ENCODE peak calls at places on chromosomes 3 and 15, in five cellular contexts. G is GM12865, A is kidney, Q is psoas muscle, H is astrocyte of the spinal cord. S is an unnamed sample.

GRCh38 chr3:57091471-57091870 is 31.0 kb downstream of the SPATA12 start:
- DNase-seq in G (no peak), A (no peak), Q (no peak), H (peak; percentile 74), S (peak; percentile 44)

GRCh38 chr15:84598993-84599392 is 1.8 kb upstream of the ZSCAN2 start:
- DNase-seq in G (peak; percentile 45), A (no peak), Q (no peak), H (peak; percentile 56), S (peak; percentile 75)

GRCh38 chr3:156175570-156175969 is 55.2 kb downstream of the KCNAB1 start:
- DNase-seq in G (no peak), A (no peak), Q (no peak), H (peak; percentile 75), S (peak; percentile 16)

GRCh38 chr3:52221563-52222318 is 3.7 kb downstream of the TLR9 start:
- DNase-seq in G (no peak), A (no peak), Q (no peak), H (no peak), S (peak; percentile 25)

GRCh38 chr15:64426845-64427465 is 33.4 kb upstream of the ZNF609 start:
- DNase-seq in G (peak; percentile 28), A (no peak), Q (no peak), H (peak; percentile 64), S (peak; percentile 79)

GRCh38 chr3:197028711-197029510 is 706 bp downstream of the MELTF start:
- DNase-seq in G (peak; percentile 69), A (no peak), Q (no peak), H (no peak), S (no peak)

GRCh38 chr3:178439504-178439903 is 96.7 kb upstream of the KCNMB2 start:
- DNase-seq in G (peak; percentile 30), A (no peak), Q (no peak), H (peak; percentile 67), S (peak; percentile 57)

GRCh38 chr15:49242820-49243219 is 72.8 kb downstream of the GALK2 start:
- DNase-seq in G (no peak), A (no peak), Q (peak; percentile 35), H (peak; percentile 91), S (peak; percentile 84)

GRCh38 chr3:196753201-196753600 is 13.5 kb downstream of the PAK2 start:
- DNase-seq in G (no peak), A (no peak), Q (no peak), H (no peak), S (no peak)

GRCh38 chr3:13557417-13557816 is 8.5 kb downstream of the FBLN2 start:
- DNase-seq in G (no peak), A (no peak), Q (peak; percentile 39), H (no peak), S (no peak)

GRCh38 chr15:98649621-98649995 is 1.3 kb downstream of the IGF1R start:
- DNase-seq in G (peak; percentile 36), A (peak; percentile 81), Q (peak; percentile 83), H (no peak), S (peak; percentile 29)

GRCh38 chr15:63072809-63073277 is 30.3 kb downstream of the TPM1 start:
- DNase-seq in G (no peak), A (no peak), Q (no peak), H (peak; percentile 45), S (no peak)

GRCh38 chr3:136883967-136884720 is 22.1 kb downstream of the NCK1 start:
- DNase-seq in G (no peak), A (no peak), Q (no peak), H (no peak), S (no peak)

GRCh38 chr15:50137330-50137761 is 18.3 kb upstream of the ATP8B4 start:
- DNase-seq in G (no peak), A (no peak), Q (no peak), H (peak; percentile 93), S (peak; percentile 65)

GRCh38 chr3:52225452-52226228 is at the start of gene TLR9:
- DNase-seq in G (peak; percentile 77), A (no peak), Q (peak; percentile 39), H (no peak), S (no peak)

GRCh38 chr3:40524222-40524570 is 564 bp upstream of the ZNF621 start:
- DNase-seq in G (no peak), A (no peak), Q (no peak), H (no peak), S (peak; percentile 26)

GRCh38 chr3:122415104-122415744 is 638 bp downstream of the WDR5B start:
- DNase-seq in G (peak; percentile 86), A (no peak), Q (peak; percentile 62), H (peak; percentile 52), S (peak; percentile 51)

GRCh38 chr3:187750513-187751123 is 5.3 kb upstream of the BCL6 start:
- DNase-seq in G (peak; percentile 30), A (no peak), Q (peak; percentile 69), H (peak; percentile 33), S (no peak)

GRCh38 chr3:111321786-111322185 is 220.2 kb upstream of the CD96 start:
- DNase-seq in G (no peak), A (no peak), Q (no peak), H (no peak), S (no peak)

GRCh38 chr15:32870240-32871033 is 152.6 kb downstream of the GREM1 start:
- DNase-seq in G (peak; percentile 65), A (no peak), Q (no peak), H (peak; percentile 98), S (peak; percentile 92)

GRCh38 chr3:149494759-149495580 is 20.5 kb downstream of the TM4SF4 start:
- DNase-seq in G (no peak), A (no peak), Q (no peak), H (peak; percentile 49), S (peak; percentile 66)

GRCh38 chr3:115156255-115156654 is 9.2 kb upstream of the ZBTB20 start:
- DNase-seq in G (no peak), A (no peak), Q (no peak), H (no peak), S (no peak)

GRCh38 chr3:49671291-49672288 is 2.6 kb upstream of the APEH start:
- DNase-seq in G (peak; percentile 83), A (peak; percentile 76), Q (peak; percentile 82), H (peak; percentile 57), S (peak; percentile 70)

GRCh38 chr15:63436872-63437375 is 55.3 kb upstream of the CA12 start:
- DNase-seq in G (peak; percentile 83), A (peak; percentile 93), Q (peak; percentile 90), H (peak; percentile 87), S (peak; percentile 89)

GRCh38 chr15:67838789-67839332 is 984 bp downstream of the RNU6-1 start:
- DNase-seq in G (no peak), A (peak; percentile 90), Q (peak; percentile 85), H (peak; percentile 25), S (peak; percentile 54)

GRCh38 chr15:60396964-60397771 is 618 bp downstream of the ANXA2 start:
- DNase-seq in G (peak; percentile 88), A (peak; percentile 87), Q (peak; percentile 90), H (peak; percentile 79), S (peak; percentile 73)

GRCh38 chr3:68448510-68449383 is 483.6 kb downstream of the TAFA4 start:
- DNase-seq in G (no peak), A (no peak), Q (no peak), H (no peak), S (no peak)

GRCh38 chr15:65377976-65378366 is at the start of gene IGDCC3:
- DNase-seq in G (no peak), A (no peak), Q (no peak), H (no peak), S (no peak)

GRCh38 chr3:27200721-27201434 is 168.3 kb downstream of the NEK10 start:
- DNase-seq in G (no peak), A (no peak), Q (no peak), H (no peak), S (no peak)

GRCh38 chr3:195077611-195078540 is 193.1 kb downstream of the XXYLT1 start:
- DNase-seq in G (no peak), A (peak; percentile 71), Q (peak; percentile 15), H (no peak), S (no peak)

GRCh38 chr15:44397869-44398268 is 29.6 kb upstream of the CTDSPL2 start:
- DNase-seq in G (no peak), A (no peak), Q (no peak), H (no peak), S (no peak)

GRCh38 chr3:29926391-29926790 is 645.5 kb downstream of the RBMS3 start:
- DNase-seq in G (no peak), A (no peak), Q (no peak), H (no peak), S (no peak)

GRCh38 chr3:14425574-14426304 is 23.3 kb downstream of the SLC6A6 start:
- DNase-seq in G (peak; percentile 84), A (no peak), Q (no peak), H (no peak), S (no peak)

GRCh38 chr3:11095932-11096265 is 58.4 kb upstream of the HRH1 start:
- DNase-seq in G (no peak), A (no peak), Q (no peak), H (no peak), S (peak; percentile 46)

GRCh38 chr3:117036259-117036799 is 326.8 kb downstream of the TUSC7 start:
- DNase-seq in G (no peak), A (no peak), Q (no peak), H (peak; percentile 61), S (peak; percentile 95)

GRCh38 chr3:94303897-94304296 is 241.0 kb downstream of the NSUN3 start:
- DNase-seq in G (no peak), A (no peak), Q (no peak), H (peak; percentile 24), S (peak; percentile 25)
- TF ChIP-seq CTCF in G (no peak), A (no peak), Q (no peak), H (peak; percentile 7), S (peak; percentile 26)

GRCh38 chr15:82537351-82537908 is 2.8 kb downstream of the RPS17 start:
- DNase-seq in G (no peak), A (no peak), Q (no peak), H (no peak), S (no peak)
- H3K4me3 ChIP-seq in G (peak overlapping the region; percentile 96), A (no peak overlapping the region), Q (peak overlapping the region; percentile 4), H (no peak overlapping the region), S (no peak overlapping the region)

GRCh38 chr15:101251830-101252820 is at the start of gene CHSY1:
- DNase-seq in G (peak; percentile 94), A (peak; percentile 97), Q (peak; percentile 97), H (peak; percentile 97), S (peak; percentile 95)
- TF ChIP-seq CTCF in G (peak; percentile 17), A (peak; percentile 27), Q (peak; percentile 22), H (no peak), S (no peak)

GRCh38 chr3:159786489-159787181 is 202.0 kb upstream of the IL12A start:
- DNase-seq in G (peak; percentile 58), A (no peak), Q (no peak), H (no peak), S (no peak)

GRCh38 chr3:159787794-159788205 is 200.8 kb upstream of the IL12A start:
- DNase-seq in G (no peak), A (no peak), Q (no peak), H (peak; percentile 78), S (peak; percentile 81)

GRCh38 chr3:159788987-159789386 is 199.6 kb upstream of the IL12A start:
- DNase-seq in G (no peak), A (no peak), Q (no peak), H (no peak), S (no peak)

GRCh38 chr3:159788291-159788690 is 200.3 kb upstream of the IL12A start:
- DNase-seq in G (no peak), A (no peak), Q (no peak), H (peak; percentile 75), S (no peak)

GRCh38 chr3:159787191-159787590 is 201.4 kb upstream of the IL12A start:
- DNase-seq in G (no peak), A (no peak), Q (no peak), H (peak; percentile 87), S (peak; percentile 86)
- H3K4me3 ChIP-seq in G (no peak overlapping the region), A (no peak overlapping the region), Q (no peak overlapping the region), H (no peak overlapping the region), S (no peak overlapping the region)